ENCODE peak calls at places on chromosomes 11 and 22, in five cellular contexts. F, N, T, I and H are unnamed samples. For H3K4me1, the result is how much of the 10 kb centered on the place peaks cover.

GRCh38 chr11:42251984-42252383 is 792.5 kb upstream of the LRRC4C start:
- DNase-seq in N (no peak), F (no peak), I (no peak), T (no peak), H (no peak)

GRCh38 chr11:118818130-118818529 is 27.2 kb upstream of the DDX6 start:
- DNase-seq in F (no peak), I (no peak), N (no peak), T (no peak), H (no peak)

GRCh38 chr22:50432131-50432870 is 42.5 kb downstream of the SBF1 start:
- DNase-seq in F (no peak), I (no peak), N (no peak), T (no peak), H (peak)

GRCh38 chr11:81007046-81007445 is 1566.2 kb upstream of the TENM4 start:
- DNase-seq in I (no peak), F (no peak), N (no peak), T (no peak), H (no peak)

GRCh38 chr11:1307163-1307870 is 2.1 kb downstream of the TOLLIP start:
- DNase-seq in I (no peak), N (no peak), F (no peak), T (no peak), H (no peak)

GRCh38 chr22:42275970-42276369 is 5.5 kb upstream of the TCF20 start:
- DNase-seq in N (peak), I (no peak), T (no peak), F (no peak), H (no peak)

GRCh38 chr11:72930011-72930410 is 115.8 kb downstream of the ATG16L2 start:
- DNase-seq in F (no peak), I (no peak), N (no peak), T (no peak), H (no peak)

GRCh38 chr22:45860201-45860600 is 116.8 kb downstream of the WNT7B start:
- DNase-seq in I (no peak), N (no peak), F (no peak), T (no peak), H (no peak)

GRCh38 chr11:20671856-20672546 is 2.6 kb downstream of the NELL1 start:
- DNase-seq in T (no peak), N (no peak), I (no peak), F (no peak), H (no peak)

GRCh38 chr11:130909650-130910049 is 6.6 kb downstream of the SNX19 start:
- DNase-seq in F (no peak), T (no peak), I (no peak), N (no peak), H (no peak)

GRCh38 chr11:76793391-76793811 is 10.2 kb downstream of the TSKU start:
- DNase-seq in N (peak), I (no peak), T (no peak), F (no peak), H (no peak)
- H3K4me3 ChIP-seq in N (no peak), I (no peak), T (no peak), F (no peak), H (no peak)

GRCh38 chr11:35911013-35911412 is 32.8 kb upstream of the LDLRAD3 start:
- DNase-seq in I (no peak), F (no peak), T (no peak), N (no peak), H (no peak)

GRCh38 chr11:35912883-35913614 is 30.8 kb upstream of the LDLRAD3 start:
- DNase-seq in N (no peak), F (no peak), T (no peak), I (no peak), H (no peak)

GRCh38 chr11:35911616-35912165 is 32.2 kb upstream of the LDLRAD3 start:
- DNase-seq in F (no peak), N (no peak), T (no peak), I (no peak), H (no peak)

GRCh38 chr11:35907648-35908431 is 36.0 kb upstream of the LDLRAD3 start:
- DNase-seq in F (no peak), T (no peak), N (peak), I (no peak), H (no peak)

DNA sequence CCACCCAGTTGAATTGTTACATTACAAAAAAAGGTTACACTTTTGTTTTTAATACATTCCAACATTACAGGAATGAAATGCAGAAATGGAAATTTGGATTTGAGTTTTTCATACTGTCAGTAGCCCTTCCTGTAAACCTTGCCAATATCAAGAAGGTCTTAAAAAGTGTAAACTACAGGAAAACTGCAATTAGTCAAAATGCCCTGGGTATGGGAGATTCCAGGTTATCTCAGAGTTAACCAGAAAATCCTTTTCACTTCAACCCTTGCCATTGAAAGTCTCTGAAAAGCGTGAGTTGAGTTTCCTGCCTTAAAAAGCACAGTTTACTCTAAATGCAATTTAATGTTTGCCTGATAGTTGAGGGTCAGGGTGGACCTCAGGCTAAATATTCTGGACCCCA is 34.0 kb upstream of the LDLRAD3 start:
- DNase-seq in F (no peak), I (no peak), T (no peak), N (no peak), H (no peak)
- H3K4me1 ChIP-seq in F (under half), I (under half), T (under half), N (under half), H (under half)

DNA sequence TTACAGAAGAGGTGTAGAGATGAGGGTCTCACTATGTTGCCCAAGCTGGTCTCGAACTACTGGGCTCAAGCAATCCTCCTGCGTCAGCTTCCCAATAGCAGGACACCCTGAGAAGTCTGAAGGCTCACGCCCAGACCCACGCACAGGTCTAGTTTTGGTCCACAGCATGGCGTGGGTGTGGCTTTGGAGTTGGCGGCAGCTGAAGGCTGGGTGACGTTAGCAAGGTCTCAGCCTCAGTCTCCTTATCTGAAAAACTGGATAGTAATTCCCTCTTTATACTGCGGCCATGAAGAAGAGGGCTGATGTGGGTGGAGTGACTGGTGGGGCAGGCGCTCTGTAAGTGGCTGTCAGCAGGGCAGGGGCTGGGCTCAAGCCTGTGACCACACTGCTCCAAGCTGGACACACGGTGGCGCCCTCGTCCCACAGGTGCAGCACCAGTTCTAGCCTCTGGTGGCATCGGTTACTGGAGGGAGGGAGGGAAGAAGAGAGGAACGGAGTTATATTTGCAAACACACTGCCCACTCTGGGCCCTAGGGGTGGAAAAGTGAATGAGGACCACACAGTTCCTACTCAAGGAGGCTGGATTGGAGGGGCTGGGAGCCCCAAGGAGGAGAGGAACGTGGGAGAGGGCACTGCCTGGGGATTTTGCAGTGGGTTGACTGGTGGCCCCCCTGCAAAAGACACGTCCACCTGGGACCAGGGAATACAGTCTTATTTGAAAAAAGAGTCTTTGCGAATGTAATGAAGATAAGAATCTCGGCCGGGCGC is 19.6 kb upstream of the CARD10 start:
- DNase-seq in N (peak), T (peak), F (peak), I (peak), H (peak)
- H3K4me3 ChIP-seq in N (no peak), T (no peak), F (no peak), I (no peak), H (peak)

GRCh38 chr11:134587345-134587744 is 175.3 kb upstream of the B3GAT1 start:
- DNase-seq in T (no peak), F (peak), I (no peak), N (no peak), H (no peak)

GRCh38 chr11:134589155-134589554 is 177.1 kb upstream of the B3GAT1 start:
- DNase-seq in F (no peak), N (no peak), T (no peak), I (no peak), H (no peak)

GRCh38 chr11:134584706-134585445 is 172.8 kb upstream of the B3GAT1 start:
- DNase-seq in I (no peak), F (peak), N (no peak), T (peak), H (no peak)

GRCh38 chr11:134585666-134586285 is 173.7 kb upstream of the B3GAT1 start:
- DNase-seq in T (no peak), F (peak), N (no peak), I (no peak), H (no peak)

DNA sequence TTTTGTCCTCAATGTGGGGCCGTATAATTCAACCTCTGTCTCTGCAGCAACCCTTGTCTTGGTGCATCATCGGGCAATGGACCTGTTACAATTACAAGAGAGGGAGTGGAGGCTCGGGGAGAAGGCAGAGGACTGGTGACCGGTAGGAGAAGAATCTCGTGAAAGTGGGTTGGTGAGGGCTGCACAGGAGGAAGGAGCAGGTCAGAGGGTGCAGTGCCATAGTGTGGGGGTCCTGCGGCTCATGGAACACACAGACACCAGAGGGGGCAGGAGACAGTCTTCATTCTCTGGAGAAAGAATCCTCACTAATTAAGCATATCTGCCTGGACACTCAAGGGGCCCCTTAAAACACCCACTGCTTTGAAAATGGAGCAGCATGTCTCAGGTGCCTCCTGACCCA is 174.7 kb upstream of the B3GAT1 start:
- DNase-seq in F (peak), N (no peak), T (no peak), I (no peak), H (no peak)
- H3K4me1 ChIP-seq in F (under half), N (under half), T (under half), I (under half), H (under half)

GRCh38 chr11:66386171-66387069 is 14.9 kb upstream of the SLC29A2 start:
- DNase-seq in N (peak), F (peak), I (peak), T (peak), H (peak)
- H3K4me3 ChIP-seq in N (peak), F (peak), I (peak), T (peak), H (peak)

GRCh38 chr11:114165326-114166230 is 106.1 kb downstream of the ZBTB16 start:
- DNase-seq in F (peak), T (no peak), N (peak), I (no peak), H (no peak)

GRCh38 chr11:114167355-114168085 is 108.0 kb downstream of the ZBTB16 start:
- DNase-seq in I (no peak), T (no peak), F (no peak), N (peak), H (no peak)

GRCh38 chr11:114166389-114166788 is 106.9 kb downstream of the ZBTB16 start:
- DNase-seq in I (no peak), F (no peak), N (peak), T (no peak), H (no peak)

GRCh38 chr11:114168086-114168448 is 108.6 kb downstream of the ZBTB16 start:
- DNase-seq in F (no peak), N (peak), I (no peak), T (no peak), H (no peak)

GRCh38 chr11:114166897-114167323 is 107.4 kb downstream of the ZBTB16 start:
- DNase-seq in F (no peak), T (no peak), N (peak), I (no peak), H (no peak)
- H3K4me1 ChIP-seq in F (under half), T (half or more), N (half or more), I (half or more), H (half or more)